ENCODE peak calls at places on chromosomes 2 and 18, in five cellular contexts. One of them, this sample, is unnamed.
A peak's percentile ranks its signal among the peaks of the same experiment; 100 is the strongest.

GRCh38 chr2:218418717-218419458 is at the start of gene VIL1:
- DNase-seq in HCT116: no peak
- DNase-seq in K562: no peak
- DNase-seq in GM12878: no peak
- DNase-seq in HepG2: peak; percentile 94
- DNase-seq in this sample: no peak

GRCh38 chr2:74548919-74549684 is 4.6 kb downstream of the LOXL3 start:
- DNase-seq in HCT116: no peak
- DNase-seq in K562: peak; percentile 91
- DNase-seq in GM12878: no peak
- DNase-seq in HepG2: peak; percentile 50
- DNase-seq in this sample: no peak

GRCh38 chr2:226891780-226892590 is 56.1 kb downstream of the RHBDD1 start:
- DNase-seq in HCT116: no peak
- DNase-seq in K562: no peak
- DNase-seq in GM12878: no peak
- DNase-seq in HepG2: no peak
- DNase-seq in this sample: no peak

GRCh38 chr18:79476031-79476917 is 80.5 kb downstream of the NFATC1 start:
- DNase-seq in HCT116: no peak
- DNase-seq in K562: no peak
- DNase-seq in GM12878: no peak
- DNase-seq in HepG2: no peak
- DNase-seq in this sample: no peak

GRCh38 chr2:220966636-220967035 is 605.5 kb downstream of the EPHA4 start:
- DNase-seq in HCT116: no peak
- DNase-seq in K562: no peak
- DNase-seq in GM12878: no peak
- DNase-seq in HepG2: no peak
- DNase-seq in this sample: no peak

GRCh38 chr2:96554293-96555145 is 18.0 kb downstream of the ARID5A start:
- DNase-seq in HCT116: peak; percentile 26
- DNase-seq in K562: peak; percentile 61
- DNase-seq in GM12878: no peak
- DNase-seq in HepG2: peak; percentile 44
- DNase-seq in this sample: peak; percentile 90

GRCh38 chr2:54377901-54378493 is 78.1 kb upstream of the SPTBN1 start:
- DNase-seq in HCT116: no peak
- DNase-seq in K562: no peak
- DNase-seq in GM12878: no peak
- DNase-seq in HepG2: no peak
- DNase-seq in this sample: no peak

GRCh38 chr18:31393286-31393685 is 16.7 kb downstream of the DSG4 start:
- DNase-seq in HCT116: no peak
- DNase-seq in K562: no peak
- DNase-seq in GM12878: no peak
- DNase-seq in HepG2: no peak
- DNase-seq in this sample: no peak

GRCh38 chr2:203861197-203861596 is 6.4 kb upstream of the CTLA4 start:
- DNase-seq in HCT116: no peak
- DNase-seq in K562: no peak
- DNase-seq in GM12878: no peak
- DNase-seq in HepG2: no peak
- DNase-seq in this sample: no peak

GRCh38 chr2:174614261-174614660 is 16.7 kb upstream of the WIPF1 start:
- DNase-seq in HCT116: no peak
- DNase-seq in K562: no peak
- DNase-seq in GM12878: no peak
- DNase-seq in HepG2: no peak
- DNase-seq in this sample: no peak

GRCh38 chr18:54080854-54081253 is 143.6 kb downstream of the MBD2 start:
- DNase-seq in HCT116: no peak
- DNase-seq in K562: no peak
- DNase-seq in GM12878: no peak
- DNase-seq in HepG2: no peak
- DNase-seq in this sample: no peak

GRCh38 chr2:64203131-64204005 is 59.1 kb upstream of the PELI1 start:
- DNase-seq in HCT116: no peak
- DNase-seq in K562: no peak
- DNase-seq in GM12878: no peak
- DNase-seq in HepG2: no peak
- DNase-seq in this sample: no peak

GRCh38 chr2:21289994-21290393 is 166.2 kb downstream of the TDRD15 start:
- DNase-seq in HCT116: no peak
- DNase-seq in K562: no peak
- DNase-seq in GM12878: no peak
- DNase-seq in HepG2: no peak
- DNase-seq in this sample: no peak

GRCh38 chr2:30236591-30237245 is 5.4 kb downstream of the LBH start:
- DNase-seq in HCT116: no peak
- DNase-seq in K562: no peak
- DNase-seq in GM12878: no peak
- DNase-seq in HepG2: no peak
- DNase-seq in this sample: no peak

GRCh38 chr18:42719221-42719620 is 396.3 kb downstream of the RIT2 start:
- DNase-seq in HCT116: no peak
- DNase-seq in K562: no peak
- DNase-seq in GM12878: no peak
- DNase-seq in HepG2: no peak
- DNase-seq in this sample: no peak

GRCh38 chr2:116819355-116819754 is 995.1 kb upstream of the DDX18 start:
- DNase-seq in HCT116: no peak
- DNase-seq in K562: no peak
- DNase-seq in GM12878: no peak
- DNase-seq in HepG2: no peak
- DNase-seq in this sample: no peak

GRCh38 chr2:62692225-62692624 is 13.3 kb upstream of the EHBP1 start:
- DNase-seq in HCT116: no peak
- DNase-seq in K562: no peak
- DNase-seq in GM12878: no peak
- DNase-seq in HepG2: no peak
- DNase-seq in this sample: no peak

GRCh38 chr2:62687644-62688043 is 17.9 kb upstream of the EHBP1 start:
- DNase-seq in HCT116: no peak
- DNase-seq in K562: no peak
- DNase-seq in GM12878: no peak
- DNase-seq in HepG2: no peak
- DNase-seq in this sample: no peak

GRCh38 chr2:62685986-62686625 is 19.4 kb upstream of the EHBP1 start:
- DNase-seq in HCT116: no peak
- DNase-seq in K562: no peak
- DNase-seq in GM12878: no peak
- DNase-seq in HepG2: no peak
- DNase-seq in this sample: no peak

GRCh38 chr2:62691186-62691585 is 14.3 kb upstream of the EHBP1 start:
- DNase-seq in HCT116: no peak
- DNase-seq in K562: no peak
- DNase-seq in GM12878: no peak
- DNase-seq in HepG2: no peak
- DNase-seq in this sample: no peak
- TF ChIP-seq POLR2AphosphoS5 in HCT116: no peak
- TF ChIP-seq POLR2AphosphoS5 in K562: no peak
- TF ChIP-seq POLR2AphosphoS5 in GM12878: no peak
- TF ChIP-seq POLR2AphosphoS5 in HepG2: no peak
- TF ChIP-seq POLR2AphosphoS5 in this sample: no peak

GRCh38 chr2:149799296-149799695 is 211.7 kb upstream of the MMADHC start:
- DNase-seq in HCT116: peak; percentile 2
- DNase-seq in K562: no peak
- DNase-seq in GM12878: no peak
- DNase-seq in HepG2: no peak
- DNase-seq in this sample: no peak
- TF ChIP-seq SRF in HCT116: no peak
- TF ChIP-seq SRF in K562: no peak
- TF ChIP-seq SRF in GM12878: no peak
- TF ChIP-seq SRF in HepG2: no peak
- TF ChIP-seq SRF in this sample: no peak

DNA sequence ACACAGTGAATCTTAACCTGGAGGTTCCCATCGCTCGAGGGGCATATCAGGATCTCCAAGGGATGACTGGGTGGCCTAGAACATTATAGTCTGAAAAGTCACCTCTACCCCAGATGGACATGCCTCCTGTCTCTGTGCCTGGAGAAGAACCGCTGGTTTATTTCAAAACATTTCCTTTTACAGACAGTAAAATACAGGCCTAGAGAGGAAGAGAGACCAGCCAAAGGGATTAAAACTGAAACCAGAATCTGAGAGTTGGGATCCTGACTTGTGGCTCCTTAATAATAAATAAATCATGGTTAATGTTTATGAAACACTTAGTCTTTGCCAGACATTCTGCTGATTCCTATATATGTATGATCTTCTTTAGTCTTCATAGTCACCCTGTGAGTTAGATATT is 153.7 kb downstream of the DDX1 start:
- DNase-seq in HCT116: no peak
- DNase-seq in K562: no peak
- DNase-seq in GM12878: no peak
- DNase-seq in HepG2: no peak
- DNase-seq in this sample: no peak
- TF ChIP-seq RAD21 in HCT116: no peak
- TF ChIP-seq RAD21 in K562: no peak
- TF ChIP-seq RAD21 in GM12878: no peak
- TF ChIP-seq RAD21 in HepG2: no peak
- TF ChIP-seq RAD21 in this sample: no peak

DNA sequence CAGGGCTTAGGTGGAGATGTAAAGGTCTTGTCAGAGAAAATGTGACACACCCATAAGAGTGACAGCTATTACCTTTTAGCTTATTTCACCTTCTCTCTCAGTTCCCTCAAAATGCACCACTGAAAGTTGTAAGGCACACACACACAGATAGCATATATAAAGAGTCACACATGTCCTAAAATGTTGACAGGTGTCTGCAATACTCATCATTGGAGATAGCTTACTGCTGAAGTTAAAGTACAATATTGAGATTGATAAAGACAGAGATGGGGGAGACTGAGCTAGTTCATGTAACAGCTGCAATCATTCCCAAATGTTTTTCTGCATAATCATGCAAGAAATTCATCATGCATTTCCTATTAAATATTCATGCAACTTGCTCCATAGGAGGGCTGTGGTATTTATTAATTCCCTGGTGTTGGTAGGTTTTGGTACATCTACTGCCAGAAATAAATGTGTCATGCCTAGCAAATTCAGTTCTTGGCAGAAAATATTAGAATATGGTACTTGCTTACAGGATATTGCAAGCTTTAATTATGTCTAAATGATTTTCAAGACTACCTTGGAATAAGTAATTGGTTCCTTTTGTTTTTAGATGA is 118.8 kb upstream of the RBMS1 start:
- DNase-seq in HCT116: no peak
- DNase-seq in K562: no peak
- DNase-seq in GM12878: no peak
- DNase-seq in HepG2: no peak
- DNase-seq in this sample: no peak
- TF ChIP-seq POLR2AphosphoS5 in HCT116: no peak
- TF ChIP-seq POLR2AphosphoS5 in K562: no peak
- TF ChIP-seq POLR2AphosphoS5 in GM12878: no peak
- TF ChIP-seq POLR2AphosphoS5 in HepG2: no peak
- TF ChIP-seq POLR2AphosphoS5 in this sample: no peak

This sample was measured in H1.